ENCODE peak calls at places on chromosomes 2 and 18, in seven cellular contexts. One of them, this sample, is unnamed.

GRCh38 chr2:144358979-144359541 is 160.9 kb downstream of the ZEB2 start:
- DNase-seq in esophagus squamous epithelium: no peak
- DNase-seq in uterus: no peak
- DNase-seq in iPS DF 6.9: no peak
- DNase-seq in BE2C: no peak
- DNase-seq in adrenal gland: no peak
- DNase-seq in foreskin fibroblast: peak; percentile 65
- DNase-seq in this sample: peak; percentile 51

GRCh38 chr2:210007895-210008294 is 5.5 kb downstream of the RPE start:
- DNase-seq in esophagus squamous epithelium: no peak
- DNase-seq in foreskin fibroblast: no peak
- DNase-seq in uterus: no peak
- DNase-seq in BE2C: no peak
- DNase-seq in iPS DF 6.9: no peak
- DNase-seq in adrenal gland: no peak
- DNase-seq in this sample: no peak

GRCh38 chr2:12484536-12485115 is 232.1 kb upstream of the TRIB2 start:
- DNase-seq in BE2C: no peak
- DNase-seq in iPS DF 6.9: no peak
- DNase-seq in adrenal gland: no peak
- DNase-seq in foreskin fibroblast: peak; percentile 70
- DNase-seq in esophagus squamous epithelium: no peak
- DNase-seq in uterus: no peak
- DNase-seq in this sample: no peak

GRCh38 chr18:29560270-29560669 is 1383.3 kb upstream of the CDH2 start:
- DNase-seq in BE2C: no peak
- DNase-seq in uterus: no peak
- DNase-seq in foreskin fibroblast: no peak
- DNase-seq in adrenal gland: no peak
- DNase-seq in iPS DF 6.9: no peak
- DNase-seq in esophagus squamous epithelium: no peak
- DNase-seq in this sample: no peak

GRCh38 chr2:162261032-162261945 is 18.0 kb upstream of the FAP start:
- DNase-seq in adrenal gland: peak; percentile 62
- DNase-seq in foreskin fibroblast: peak; percentile 76
- DNase-seq in esophagus squamous epithelium: no peak
- DNase-seq in uterus: no peak
- DNase-seq in iPS DF 6.9: no peak
- DNase-seq in BE2C: no peak
- DNase-seq in this sample: no peak

GRCh38 chr18:48217306-48218250 is 191.6 kb downstream of the ZBTB7C start:
- DNase-seq in iPS DF 6.9: no peak
- DNase-seq in uterus: peak; percentile 38
- DNase-seq in foreskin fibroblast: no peak
- DNase-seq in BE2C: no peak
- DNase-seq in esophagus squamous epithelium: no peak
- DNase-seq in adrenal gland: no peak
- DNase-seq in this sample: no peak

GRCh38 chr18:63162271-63163014 is 157.1 kb downstream of the BCL2 start:
- DNase-seq in esophagus squamous epithelium: peak; percentile 8
- DNase-seq in foreskin fibroblast: peak; percentile 65
- DNase-seq in BE2C: no peak
- DNase-seq in iPS DF 6.9: no peak
- DNase-seq in adrenal gland: no peak
- DNase-seq in uterus: no peak
- DNase-seq in this sample: no peak

GRCh38 chr2:181741756-181742155 is 61.4 kb upstream of the NEUROD1 start:
- DNase-seq in uterus: no peak
- DNase-seq in foreskin fibroblast: peak; percentile 53
- DNase-seq in esophagus squamous epithelium: no peak
- DNase-seq in BE2C: no peak
- DNase-seq in iPS DF 6.9: no peak
- DNase-seq in adrenal gland: no peak
- DNase-seq in this sample: peak; percentile 10

GRCh38 chr2:239193925-239194687 is 206.7 kb downstream of the HDAC4 start:
- DNase-seq in adrenal gland: peak; percentile 55
- DNase-seq in foreskin fibroblast: peak; percentile 16
- DNase-seq in uterus: peak; percentile 30
- DNase-seq in esophagus squamous epithelium: no peak
- DNase-seq in BE2C: no peak
- DNase-seq in iPS DF 6.9: no peak
- DNase-seq in this sample: no peak

GRCh38 chr2:196271786-196272185 is 100.4 kb upstream of the STK17B start:
- DNase-seq in foreskin fibroblast: no peak
- DNase-seq in esophagus squamous epithelium: no peak
- DNase-seq in uterus: no peak
- DNase-seq in iPS DF 6.9: no peak
- DNase-seq in BE2C: no peak
- DNase-seq in adrenal gland: no peak
- DNase-seq in this sample: no peak

GRCh38 chr18:46772396-46772795 is 15.5 kb upstream of the ST8SIA5 start:
- DNase-seq in BE2C: no peak
- DNase-seq in foreskin fibroblast: no peak
- DNase-seq in adrenal gland: no peak
- DNase-seq in esophagus squamous epithelium: no peak
- DNase-seq in uterus: no peak
- DNase-seq in iPS DF 6.9: no peak
- DNase-seq in this sample: no peak

GRCh38 chr18:77223653-77224052 is 26.0 kb upstream of the GALR1 start:
- DNase-seq in adrenal gland: no peak
- DNase-seq in iPS DF 6.9: no peak
- DNase-seq in foreskin fibroblast: peak; percentile 23
- DNase-seq in esophagus squamous epithelium: no peak
- DNase-seq in BE2C: no peak
- DNase-seq in uterus: no peak
- DNase-seq in this sample: no peak

GRCh38 chr2:39516347-39517101 is 79.4 kb upstream of the MAP4K3 start:
- DNase-seq in foreskin fibroblast: peak; percentile 44
- DNase-seq in iPS DF 6.9: peak; percentile 76
- DNase-seq in uterus: peak; percentile 75
- DNase-seq in adrenal gland: peak; percentile 78
- DNase-seq in BE2C: no peak
- DNase-seq in esophagus squamous epithelium: no peak
- DNase-seq in this sample: peak; percentile 77

GRCh38 chr2:42568431-42569115 is at the start of gene MTA3:
- DNase-seq in BE2C: peak; percentile 75
- DNase-seq in esophagus squamous epithelium: no peak
- DNase-seq in uterus: peak; percentile 44
- DNase-seq in adrenal gland: peak; percentile 67
- DNase-seq in foreskin fibroblast: peak; percentile 73
- DNase-seq in iPS DF 6.9: no peak
- DNase-seq in this sample: no peak

GRCh38 chr2:46999084-46999483 is 83.5 kb upstream of the MCFD2 start:
- DNase-seq in BE2C: no peak
- DNase-seq in iPS DF 6.9: no peak
- DNase-seq in uterus: no peak
- DNase-seq in esophagus squamous epithelium: no peak
- DNase-seq in adrenal gland: no peak
- DNase-seq in foreskin fibroblast: no peak
- DNase-seq in this sample: no peak

GRCh38 chr2:63189026-63189425 is 138.4 kb downstream of the OTX1 start:
- DNase-seq in esophagus squamous epithelium: no peak
- DNase-seq in iPS DF 6.9: peak; percentile 27
- DNase-seq in BE2C: peak; percentile 43
- DNase-seq in uterus: no peak
- DNase-seq in foreskin fibroblast: peak; percentile 64
- DNase-seq in adrenal gland: no peak
- DNase-seq in this sample: peak; percentile 2

GRCh38 chr2:105571445-105571987 is 172.7 kb upstream of the FHL2 start:
- DNase-seq in foreskin fibroblast: no peak
- DNase-seq in uterus: no peak
- DNase-seq in BE2C: no peak
- DNase-seq in esophagus squamous epithelium: no peak
- DNase-seq in iPS DF 6.9: no peak
- DNase-seq in adrenal gland: peak; percentile 64
- DNase-seq in this sample: no peak

DNA sequence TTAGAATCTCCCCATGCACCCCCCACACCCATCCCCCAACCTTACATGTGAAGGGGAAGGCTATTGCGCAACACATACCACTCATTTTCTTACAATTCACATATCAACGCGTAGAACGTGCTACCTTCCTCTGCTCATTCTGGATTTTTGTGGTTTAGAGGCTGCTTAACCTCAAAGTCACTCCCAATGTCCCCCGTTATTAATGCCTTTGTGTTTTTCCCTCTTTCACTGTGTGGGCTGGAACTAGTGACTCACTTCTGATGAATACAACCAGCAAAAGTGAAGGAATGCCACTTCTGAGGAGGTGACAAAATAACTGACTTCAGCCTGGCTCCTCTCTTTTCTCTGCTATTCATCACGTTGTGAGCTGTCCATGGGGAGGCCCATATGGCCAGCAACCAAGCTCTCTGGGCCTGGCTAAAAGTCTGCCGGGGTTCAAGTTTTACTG is 342.5 kb upstream of the NXPH2 start:
- DNase-seq in esophagus squamous epithelium: no peak
- DNase-seq in foreskin fibroblast: peak; percentile 3
- DNase-seq in BE2C: no peak
- DNase-seq in iPS DF 6.9: no peak
- DNase-seq in uterus: no peak
- DNase-seq in adrenal gland: no peak
- DNase-seq in this sample: peak; percentile 90
- H3K4me3 ChIP-seq in esophagus squamous epithelium: no peak overlapping the region
- H3K4me3 ChIP-seq in foreskin fibroblast: no peak overlapping the region
- H3K4me3 ChIP-seq in BE2C: no peak overlapping the region
- H3K4me3 ChIP-seq in iPS DF 6.9: no peak overlapping the region
- H3K4me3 ChIP-seq in uterus: no peak overlapping the region
- H3K4me3 ChIP-seq in adrenal gland: no peak overlapping the region
- H3K4me3 ChIP-seq in this sample: no peak overlapping the region

GRCh38 chr2:60735496-60736250 is 20.4 kb upstream of the PAPOLG start:
- DNase-seq in iPS DF 6.9: no peak
- DNase-seq in adrenal gland: no peak
- DNase-seq in uterus: no peak
- DNase-seq in BE2C: no peak
- DNase-seq in foreskin fibroblast: peak; percentile 18
- DNase-seq in esophagus squamous epithelium: no peak
- DNase-seq in this sample: no peak
- H3K4me3 ChIP-seq in iPS DF 6.9: peak overlapping the region; percentile 79
- H3K4me3 ChIP-seq in adrenal gland: no peak overlapping the region
- H3K4me3 ChIP-seq in uterus: peak overlapping the region; percentile 29
- H3K4me3 ChIP-seq in BE2C: peak overlapping the region; percentile 24
- H3K4me3 ChIP-seq in foreskin fibroblast: peak overlapping the region; percentile 17
- H3K4me3 ChIP-seq in esophagus squamous epithelium: peak overlapping the region; percentile 68
- H3K4me3 ChIP-seq in this sample: peak overlapping the region; percentile 37

DNA sequence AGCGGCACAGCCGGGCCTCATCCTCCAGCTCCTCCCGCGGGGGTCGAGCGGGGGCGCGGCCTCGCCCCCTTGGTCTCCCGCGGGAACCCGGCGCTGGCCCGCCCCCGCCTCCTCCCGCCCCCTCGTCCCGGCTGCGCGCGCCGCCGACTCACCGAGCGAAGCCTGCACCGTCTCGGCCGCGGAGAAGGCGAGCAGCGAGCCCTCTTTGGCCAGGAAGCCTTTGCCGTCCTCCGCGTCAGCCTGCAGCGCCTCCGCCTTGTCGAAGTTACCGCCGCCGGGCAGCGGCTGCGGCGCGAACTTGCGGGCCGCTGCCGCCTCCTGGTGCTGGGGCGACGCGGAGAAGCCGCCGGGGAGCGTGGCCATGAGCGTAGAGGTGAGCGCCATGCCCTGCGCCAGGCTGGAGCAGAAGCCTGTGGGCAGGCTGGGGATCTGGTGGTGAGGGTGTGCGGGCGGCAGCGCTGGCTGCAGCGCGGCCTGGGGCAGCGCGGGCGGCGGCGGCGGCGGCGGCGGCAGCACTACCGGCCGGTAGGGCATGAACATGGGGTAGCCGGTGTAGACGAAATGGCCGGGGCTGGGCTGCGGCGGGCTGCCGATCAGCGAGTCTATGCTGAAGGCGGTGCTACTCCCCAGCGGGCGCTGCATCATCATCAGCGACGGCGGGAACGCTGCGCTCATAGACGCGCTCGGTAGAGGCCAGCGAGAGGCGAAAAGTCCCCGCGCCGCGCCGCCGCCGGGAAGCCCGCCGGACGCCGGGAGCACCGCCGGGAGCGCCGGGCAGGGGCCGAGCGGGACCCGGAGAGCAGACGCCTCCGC is 683 bp downstream of the GBX2 start:
- DNase-seq in adrenal gland: no peak
- DNase-seq in foreskin fibroblast: peak; percentile 66
- DNase-seq in esophagus squamous epithelium: no peak
- DNase-seq in uterus: no peak
- DNase-seq in BE2C: peak; percentile 49
- DNase-seq in iPS DF 6.9: no peak
- DNase-seq in this sample: no peak
- H3K4me3 ChIP-seq in adrenal gland: no peak overlapping the region
- H3K4me3 ChIP-seq in foreskin fibroblast: peak overlapping the region; percentile 16
- H3K4me3 ChIP-seq in esophagus squamous epithelium: peak overlapping the region; percentile 65
- H3K4me3 ChIP-seq in uterus: peak overlapping the region; percentile 12
- H3K4me3 ChIP-seq in BE2C: peak overlapping the region; percentile 15
- H3K4me3 ChIP-seq in iPS DF 6.9: peak overlapping the region; percentile 35
- H3K4me3 ChIP-seq in this sample: peak overlapping the region; percentile 47

GRCh38 chr2:128805918-128806317 is 487.2 kb upstream of the HS6ST1 start:
- DNase-seq in esophagus squamous epithelium: no peak
- DNase-seq in BE2C: no peak
- DNase-seq in foreskin fibroblast: no peak
- DNase-seq in uterus: no peak
- DNase-seq in adrenal gland: no peak
- DNase-seq in iPS DF 6.9: no peak
- DNase-seq in this sample: no peak

GRCh38 chr2:128809880-128810279 is 491.2 kb upstream of the HS6ST1 start:
- DNase-seq in foreskin fibroblast: no peak
- DNase-seq in adrenal gland: no peak
- DNase-seq in uterus: no peak
- DNase-seq in iPS DF 6.9: no peak
- DNase-seq in BE2C: no peak
- DNase-seq in esophagus squamous epithelium: no peak
- DNase-seq in this sample: no peak

GRCh38 chr2:128809256-128809636 is 490.6 kb upstream of the HS6ST1 start:
- DNase-seq in foreskin fibroblast: no peak
- DNase-seq in adrenal gland: no peak
- DNase-seq in uterus: no peak
- DNase-seq in iPS DF 6.9: no peak
- DNase-seq in BE2C: no peak
- DNase-seq in esophagus squamous epithelium: no peak
- DNase-seq in this sample: no peak

GRCh38 chr2:128807317-128807716 is 488.6 kb upstream of the HS6ST1 start:
- DNase-seq in uterus: no peak
- DNase-seq in iPS DF 6.9: no peak
- DNase-seq in adrenal gland: no peak
- DNase-seq in foreskin fibroblast: no peak
- DNase-seq in esophagus squamous epithelium: no peak
- DNase-seq in BE2C: no peak
- DNase-seq in this sample: no peak

DNA sequence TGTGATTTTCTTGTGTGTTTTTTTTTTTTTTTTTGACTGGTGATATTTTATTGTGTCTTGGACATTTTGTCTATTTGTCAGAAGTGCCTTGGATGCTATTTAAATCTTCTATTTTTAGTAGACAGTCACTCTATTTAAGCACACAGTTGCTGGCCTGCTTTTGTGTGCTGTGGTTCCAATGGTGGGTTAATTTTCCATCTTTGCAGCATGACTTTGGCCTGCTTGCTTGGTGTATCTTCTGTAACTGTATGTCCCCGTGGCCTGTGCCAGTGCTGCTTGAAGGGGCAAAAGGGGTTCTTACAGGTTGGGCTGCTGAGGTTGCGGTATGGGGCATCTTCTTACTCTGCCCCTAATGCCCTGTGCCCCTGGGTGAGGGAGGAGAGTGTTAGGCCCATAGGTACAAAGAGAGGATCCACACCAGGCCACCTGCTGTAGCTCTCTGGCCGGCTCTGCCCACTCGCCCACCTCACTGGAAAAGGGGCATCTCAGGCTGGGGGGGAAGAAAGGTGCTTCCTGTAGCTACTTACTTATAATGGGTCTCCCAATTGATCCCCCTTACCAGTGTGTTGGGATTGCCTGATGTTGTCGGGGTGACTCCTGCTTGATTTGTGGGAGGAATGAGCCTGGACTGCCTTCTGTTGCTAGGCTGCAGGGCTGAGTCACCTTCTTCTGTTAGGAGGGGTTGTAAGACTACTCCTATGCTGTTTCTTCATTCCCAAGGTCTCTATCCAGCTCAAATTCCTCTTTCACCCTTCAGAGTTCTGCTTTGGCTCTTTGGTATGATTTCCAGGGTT is 490.0 kb upstream of the HS6ST1 start:
- DNase-seq in iPS DF 6.9: no peak
- DNase-seq in adrenal gland: peak; percentile 80
- DNase-seq in BE2C: no peak
- DNase-seq in foreskin fibroblast: peak; percentile 22
- DNase-seq in uterus: no peak
- DNase-seq in esophagus squamous epithelium: no peak
- DNase-seq in this sample: no peak
- H3K4me3 ChIP-seq in iPS DF 6.9: no peak overlapping the region
- H3K4me3 ChIP-seq in adrenal gland: no peak overlapping the region
- H3K4me3 ChIP-seq in BE2C: no peak overlapping the region
- H3K4me3 ChIP-seq in foreskin fibroblast: no peak overlapping the region
- H3K4me3 ChIP-seq in uterus: no peak overlapping the region
- H3K4me3 ChIP-seq in esophagus squamous epithelium: no peak overlapping the region
- H3K4me3 ChIP-seq in this sample: no peak overlapping the region